ENCODE peak calls at places on chromosomes 7 and 10, in nine cellular contexts. H is ascending aorta, I is fibroblast of lung, O is AG09309, R is Peyer's patch, J is lower leg skin, Q is foreskin fibroblast, A is kidney epithelial cell, M is right atrium auricular region. S is an unnamed sample.

GRCh38 chr7:92251181-92251580 is 5.4 kb downstream of the ANKIB1 start:
- DNase-seq in H (no peak), I (no peak), O (no peak), R (no peak), J (no peak), Q (no peak), A (no peak), M (no peak), S (no peak)

GRCh38 chr10:95531041-95531809 is 29.9 kb downstream of the SORBS1 start:
- DNase-seq in H (no peak), I (no peak), O (no peak), R (no peak), J (no peak), Q (no peak), A (no peak), M (no peak), S (no peak)

GRCh38 chr7:155357573-155358041 is 59.9 kb downstream of the INSIG1 start:
- DNase-seq in H (no peak), I (peak; percentile 53), O (peak; percentile 37), R (no peak), J (no peak), Q (peak; percentile 74), A (no peak), M (no peak), S (no peak)

GRCh38 chr10:109963439-109963838 is 40.1 kb upstream of the XPNPEP1 start:
- DNase-seq in H (no peak), I (peak; percentile 81), O (peak; percentile 61), R (no peak), J (no peak), Q (peak; percentile 79), A (no peak), M (no peak), S (no peak)

GRCh38 chr10:91220954-91221696 is 662 bp downstream of the PCGF5 start:
- DNase-seq in H (no peak), I (peak; percentile 39), O (no peak), R (peak; percentile 62), J (peak; percentile 86), Q (no peak), A (no peak), M (no peak), S (no peak)

GRCh38 chr7:132393789-132394261 is 182.4 kb downstream of the PLXNA4 start:
- DNase-seq in H (no peak), I (peak; percentile 79), O (no peak), R (no peak), J (peak; percentile 92), Q (no peak), A (no peak), M (peak; percentile 81), S (no peak)

GRCh38 chr7:64879097-64879730 is 23.9 kb upstream of the ZNF273 start:
- DNase-seq in H (no peak), I (no peak), O (no peak), R (peak; percentile 25), J (peak; percentile 61), Q (no peak), A (no peak), M (peak; percentile 38), S (no peak)

GRCh38 chr7:47370461-47371042 is 211.4 kb downstream of the TNS3 start:
- DNase-seq in H (no peak), I (no peak), O (no peak), R (no peak), J (no peak), Q (no peak), A (no peak), M (no peak), S (peak; percentile 51)

GRCh38 chr10:86966008-86966654 is 2.2 kb upstream of the ADIRF start:
- DNase-seq in H (no peak), I (no peak), O (no peak), R (peak; percentile 34), J (peak; percentile 70), Q (no peak), A (no peak), M (peak; percentile 58), S (no peak)

GRCh38 chr10:70055550-70055949 is 2.9 kb downstream of the MACROH2A2 start:
- DNase-seq in H (no peak), I (no peak), O (no peak), R (no peak), J (no peak), Q (no peak), A (no peak), M (no peak), S (no peak)

GRCh38 chr10:69005704-69006103 is 17.1 kb downstream of the KIFBP start:
- DNase-seq in H (no peak), I (no peak), O (no peak), R (no peak), J (no peak), Q (no peak), A (no peak), M (no peak), S (no peak)

GRCh38 chr7:99840136-99840869 is 12.5 kb downstream of the CYP3A43 start:
- DNase-seq in H (no peak), I (no peak), O (no peak), R (no peak), J (no peak), Q (no peak), A (no peak), M (no peak), S (no peak)

GRCh38 chr7:99835189-99835588 is 7.4 kb downstream of the CYP3A43 start:
- DNase-seq in H (no peak), I (no peak), O (no peak), R (no peak), J (no peak), Q (no peak), A (no peak), M (no peak), S (no peak)

GRCh38 chr7:99839560-99840011 is 11.8 kb downstream of the CYP3A43 start:
- DNase-seq in H (no peak), I (no peak), O (no peak), R (peak; percentile 60), J (no peak), Q (no peak), A (no peak), M (no peak), S (no peak)

GRCh38 chr7:99834382-99834781 is 6.6 kb downstream of the CYP3A43 start:
- DNase-seq in H (no peak), I (no peak), O (no peak), R (no peak), J (no peak), Q (no peak), A (no peak), M (no peak), S (no peak)

DNA sequence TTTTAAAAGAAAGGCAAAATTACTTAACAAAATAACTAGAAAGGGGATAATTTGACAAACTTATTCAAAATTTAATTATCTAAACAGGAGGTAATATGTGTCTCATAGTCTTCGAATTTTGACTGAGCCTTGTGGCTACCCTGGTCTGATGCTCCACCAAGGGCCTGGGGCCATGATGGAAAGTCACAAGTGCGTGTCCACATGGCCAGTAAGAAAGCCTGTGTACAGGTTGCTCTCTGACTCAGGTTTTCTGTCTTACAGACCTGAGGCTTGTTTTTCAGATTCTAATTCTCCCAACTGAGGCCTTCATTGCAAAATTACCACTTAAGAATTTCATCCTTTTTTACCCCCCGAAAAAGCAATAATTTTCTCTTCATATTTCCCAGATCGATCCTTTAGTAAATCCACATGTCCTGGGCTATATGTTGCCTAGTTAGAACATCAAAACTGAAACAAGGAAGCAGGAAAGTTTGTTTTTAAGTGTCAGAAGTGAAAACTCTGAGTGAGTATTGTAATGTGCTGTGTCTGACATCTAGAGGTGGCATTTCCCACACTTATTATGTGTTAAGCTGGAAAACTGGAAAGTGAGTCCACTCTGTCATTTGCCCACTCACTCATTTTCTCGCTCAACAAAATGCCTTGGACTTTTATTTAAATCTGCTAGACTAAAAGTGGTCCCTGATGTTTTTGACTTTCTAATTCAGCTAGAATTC is 10.0 kb downstream of the CYP3A43 start:
- DNase-seq in H (no peak), I (peak; percentile 9), O (no peak), R (no peak), J (no peak), Q (no peak), A (no peak), M (no peak), S (no peak)
- TF ChIP-seq CTCF in H (peak; percentile 29), I (no peak), O (peak; percentile 20), R (no peak), J (no peak), Q (no peak), A (peak; percentile 43), M (no peak), S (no peak)

DNA sequence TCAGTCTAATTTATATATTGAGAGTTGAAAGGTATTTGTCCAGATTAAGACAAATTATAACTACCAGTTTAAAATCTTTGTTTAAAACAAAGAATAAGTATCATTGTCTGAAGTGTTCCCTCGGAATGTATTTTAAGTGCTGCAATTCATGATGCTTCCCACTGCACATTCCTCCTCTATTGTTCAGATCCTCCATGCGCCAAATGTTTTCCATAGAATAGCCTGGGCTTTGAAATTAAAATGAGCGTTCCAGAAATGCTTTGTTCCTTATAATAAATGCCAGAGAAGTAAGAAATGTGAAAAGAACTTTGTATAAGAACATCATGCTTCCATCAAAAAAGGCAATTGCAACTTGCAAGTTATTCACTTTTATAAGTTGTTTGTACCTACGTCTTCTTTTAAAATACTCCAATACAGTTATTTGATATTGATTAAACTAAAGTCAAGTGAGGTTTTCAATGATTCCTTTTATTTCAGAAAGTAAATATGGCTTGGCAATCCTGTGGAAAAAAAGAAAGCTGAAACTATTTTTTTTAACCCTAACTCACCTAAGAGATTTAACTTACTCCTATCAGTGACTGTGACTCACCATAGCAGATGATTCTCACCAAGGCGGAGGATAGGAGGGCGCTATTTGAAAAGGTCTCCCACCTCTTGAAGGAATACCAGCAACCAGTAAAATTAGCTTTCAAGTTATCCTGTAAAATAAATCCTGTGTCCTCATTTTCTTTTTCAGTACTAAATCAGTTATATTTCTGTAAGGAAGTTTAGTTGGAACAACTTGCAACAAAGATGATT is 85.8 kb downstream of the CTNNA3 start:
- DNase-seq in H (no peak), I (no peak), O (peak; percentile 3), R (no peak), J (no peak), Q (no peak), A (no peak), M (no peak), S (peak; percentile 57)
- H3K4me3 ChIP-seq in H (no peak overlapping the region), I (no peak overlapping the region), O (no peak overlapping the region), R (no peak overlapping the region), J (no peak overlapping the region), Q (no peak overlapping the region), A (no peak overlapping the region), M (no peak overlapping the region), S (no peak overlapping the region)

GRCh38 chr10:62687230-62687748 is 117.2 kb upstream of the ADO start:
- DNase-seq in H (no peak), I (peak; percentile 35), O (no peak), R (no peak), J (no peak), Q (peak; percentile 9), A (peak; percentile 12), M (no peak), S (no peak)

GRCh38 chr10:62684911-62685310 is 119.6 kb upstream of the ADO start:
- DNase-seq in H (no peak), I (no peak), O (no peak), R (no peak), J (no peak), Q (no peak), A (no peak), M (no peak), S (no peak)

GRCh38 chr10:62681211-62681940 is 123.1 kb upstream of the ADO start:
- DNase-seq in H (no peak), I (no peak), O (no peak), R (peak; percentile 82), J (no peak), Q (no peak), A (no peak), M (no peak), S (no peak)
- TF ChIP-seq CTCF in H (no peak), I (no peak), O (no peak), R (peak; percentile 33), J (no peak), Q (no peak), A (peak; percentile 4), M (no peak), S (no peak)

GRCh38 chr7:139646566-139646965 is 123.1 kb downstream of the CLEC2L start:
- DNase-seq in H (no peak), I (no peak), O (no peak), R (no peak), J (no peak), Q (no peak), A (no peak), M (no peak), S (no peak)
- H3K4me3 ChIP-seq in H (no peak overlapping the region), I (no peak overlapping the region), O (no peak overlapping the region), R (no peak overlapping the region), J (no peak overlapping the region), Q (no peak overlapping the region), A (no peak overlapping the region), M (no peak overlapping the region), S (no peak overlapping the region)

S was measured in astrocyte of the cerebellum.